ENCODE peak calls at places on chromosomes 5 and 9, in six cellular contexts. One of them, this sample, is unnamed.

GRCh38 chr9:78557540-78557939 is 260.6 kb downstream of the PSAT1 start:
- DNase-seq in upper lobe of right lung: no peak
- DNase-seq in GM12865: no peak
- DNase-seq in uterus: no peak
- DNase-seq in HFF-Myc: no peak
- DNase-seq in AG04449: no peak
- DNase-seq in this sample: no peak

GRCh38 chr5:130536726-130537125 is 628.3 kb downstream of the HINT1 start:
- DNase-seq in upper lobe of right lung: no peak
- DNase-seq in GM12865: no peak
- DNase-seq in uterus: no peak
- DNase-seq in HFF-Myc: no peak
- DNase-seq in AG04449: no peak
- DNase-seq in this sample: no peak

GRCh38 chr5:132471006-132471907 is 19.3 kb downstream of the IRF1 start:
- DNase-seq in upper lobe of right lung: peak; percentile 18
- DNase-seq in GM12865: no peak
- DNase-seq in uterus: peak; percentile 13
- DNase-seq in HFF-Myc: no peak
- DNase-seq in AG04449: no peak
- DNase-seq in this sample: no peak

GRCh38 chr5:119417891-119418781 is 34.2 kb upstream of the HSD17B4 start:
- DNase-seq in upper lobe of right lung: no peak
- DNase-seq in GM12865: no peak
- DNase-seq in uterus: no peak
- DNase-seq in HFF-Myc: peak; percentile 44
- DNase-seq in AG04449: peak; percentile 85
- DNase-seq in this sample: no peak

GRCh38 chr5:162817381-162817780 is 620.0 kb upstream of the CCNG1 start:
- DNase-seq in upper lobe of right lung: no peak
- DNase-seq in GM12865: no peak
- DNase-seq in uterus: no peak
- DNase-seq in HFF-Myc: no peak
- DNase-seq in AG04449: no peak
- DNase-seq in this sample: no peak

GRCh38 chr5:35938518-35939227 is at the start of gene CAPSL:
- DNase-seq in upper lobe of right lung: no peak
- DNase-seq in GM12865: peak; percentile 74
- DNase-seq in uterus: peak; percentile 56
- DNase-seq in HFF-Myc: peak; percentile 43
- DNase-seq in AG04449: no peak
- DNase-seq in this sample: no peak

GRCh38 chr9:105712773-105713172 is 18.4 kb downstream of the TMEM38B start:
- DNase-seq in upper lobe of right lung: no peak
- DNase-seq in GM12865: no peak
- DNase-seq in uterus: no peak
- DNase-seq in HFF-Myc: no peak
- DNase-seq in AG04449: no peak
- DNase-seq in this sample: no peak

GRCh38 chr5:177304392-177305119 is 957 bp downstream of the PRELID1 start:
- DNase-seq in upper lobe of right lung: no peak
- DNase-seq in GM12865: peak; percentile 55
- DNase-seq in uterus: no peak
- DNase-seq in HFF-Myc: no peak
- DNase-seq in AG04449: no peak
- DNase-seq in this sample: no peak

GRCh38 chr5:148923023-148923422 is 96.6 kb downstream of the ADRB2 start:
- DNase-seq in upper lobe of right lung: no peak
- DNase-seq in GM12865: no peak
- DNase-seq in uterus: no peak
- DNase-seq in HFF-Myc: no peak
- DNase-seq in AG04449: no peak
- DNase-seq in this sample: no peak

GRCh38 chr5:14854806-14855205 is 16.8 kb downstream of the ANKH start:
- DNase-seq in upper lobe of right lung: no peak
- DNase-seq in GM12865: no peak
- DNase-seq in uterus: no peak
- DNase-seq in HFF-Myc: no peak
- DNase-seq in AG04449: no peak
- DNase-seq in this sample: no peak

GRCh38 chr9:77224750-77225312 is 47.5 kb downstream of the VPS13A start:
- DNase-seq in upper lobe of right lung: no peak
- DNase-seq in GM12865: no peak
- DNase-seq in uterus: no peak
- DNase-seq in HFF-Myc: no peak
- DNase-seq in AG04449: peak; percentile 31
- DNase-seq in this sample: no peak

GRCh38 chr5:73668422-73669116 is 42.6 kb downstream of the ARHGEF28 start:
- DNase-seq in upper lobe of right lung: no peak
- DNase-seq in GM12865: peak; percentile 80
- DNase-seq in uterus: no peak
- DNase-seq in HFF-Myc: no peak
- DNase-seq in AG04449: no peak
- DNase-seq in this sample: no peak

GRCh38 chr5:171484460-171484899 is 65.0 kb downstream of the FGF18 start:
- DNase-seq in upper lobe of right lung: no peak
- DNase-seq in GM12865: peak; percentile 45
- DNase-seq in uterus: peak; percentile 34
- DNase-seq in HFF-Myc: no peak
- DNase-seq in AG04449: no peak
- DNase-seq in this sample: no peak

GRCh38 chr5:157471709-157472108 is 11.7 kb downstream of the NIPAL4 start:
- DNase-seq in upper lobe of right lung: no peak
- DNase-seq in GM12865: peak; percentile 65
- DNase-seq in uterus: no peak
- DNase-seq in HFF-Myc: no peak
- DNase-seq in AG04449: no peak
- DNase-seq in this sample: no peak

GRCh38 chr9:128733256-128733655 is 9.3 kb upstream of the ZDHHC12 start:
- DNase-seq in upper lobe of right lung: peak; percentile 78
- DNase-seq in GM12865: peak; percentile 63
- DNase-seq in uterus: peak; percentile 39
- DNase-seq in HFF-Myc: peak; percentile 74
- DNase-seq in AG04449: no peak
- DNase-seq in this sample: peak; percentile 87

GRCh38 chr5:33905381-33905780 is 13.6 kb upstream of the ADAMTS12 start:
- DNase-seq in upper lobe of right lung: no peak
- DNase-seq in GM12865: no peak
- DNase-seq in uterus: no peak
- DNase-seq in HFF-Myc: no peak
- DNase-seq in AG04449: no peak
- DNase-seq in this sample: no peak

GRCh38 chr5:176360894-176361436 is 599 bp downstream of the KIAA1191 start:
- DNase-seq in upper lobe of right lung: no peak
- DNase-seq in GM12865: peak; percentile 20
- DNase-seq in uterus: no peak
- DNase-seq in HFF-Myc: no peak
- DNase-seq in AG04449: no peak
- DNase-seq in this sample: no peak

GRCh38 chr9:16023466-16023865 is 470.6 kb downstream of the CCDC171 start:
- DNase-seq in upper lobe of right lung: no peak
- DNase-seq in GM12865: no peak
- DNase-seq in uterus: no peak
- DNase-seq in HFF-Myc: no peak
- DNase-seq in AG04449: no peak
- DNase-seq in this sample: no peak

GRCh38 chr9:19230356-19231125 is at the start of gene DENND4C:
- DNase-seq in upper lobe of right lung: peak; percentile 95
- DNase-seq in GM12865: peak; percentile 94
- DNase-seq in uterus: peak; percentile 85
- DNase-seq in HFF-Myc: peak; percentile 52
- DNase-seq in AG04449: no peak
- DNase-seq in this sample: peak; percentile 96

GRCh38 chr5:120771181-120771580 is 307.1 kb downstream of the PRR16 start:
- DNase-seq in upper lobe of right lung: no peak
- DNase-seq in GM12865: no peak
- DNase-seq in uterus: no peak
- DNase-seq in HFF-Myc: no peak
- DNase-seq in AG04449: no peak
- DNase-seq in this sample: no peak

GRCh38 chr9:124403246-124403645 is 12.0 kb downstream of the PSMB7 start:
- DNase-seq in upper lobe of right lung: no peak
- DNase-seq in GM12865: no peak
- DNase-seq in uterus: no peak
- DNase-seq in HFF-Myc: no peak
- DNase-seq in AG04449: no peak
- DNase-seq in this sample: peak; percentile 62

GRCh38 chr9:97990259-97990658 is 7.1 kb downstream of the ANP32B start:
- DNase-seq in upper lobe of right lung: no peak
- DNase-seq in GM12865: no peak
- DNase-seq in uterus: no peak
- DNase-seq in HFF-Myc: peak; percentile 58
- DNase-seq in AG04449: peak; percentile 57
- DNase-seq in this sample: no peak

GRCh38 chr5:157479166-157479565 is 19.2 kb downstream of the NIPAL4 start:
- DNase-seq in upper lobe of right lung: no peak
- DNase-seq in GM12865: no peak
- DNase-seq in uterus: no peak
- DNase-seq in HFF-Myc: no peak
- DNase-seq in AG04449: no peak
- DNase-seq in this sample: no peak

GRCh38 chr5:20606006-20606405 is 618.0 kb upstream of the CDH18 start:
- DNase-seq in upper lobe of right lung: no peak
- DNase-seq in GM12865: no peak
- DNase-seq in uterus: no peak
- DNase-seq in HFF-Myc: no peak
- DNase-seq in AG04449: no peak
- DNase-seq in this sample: no peak

GRCh38 chr5:9712506-9713285 is 82.5 kb upstream of the TAS2R1 start:
- DNase-seq in upper lobe of right lung: no peak
- DNase-seq in GM12865: no peak
- DNase-seq in uterus: no peak
- DNase-seq in HFF-Myc: peak; percentile 98
- DNase-seq in AG04449: peak; percentile 77
- DNase-seq in this sample: no peak

GRCh38 chr9:126365780-126366179 is 39.2 kb downstream of the MVB12B start:
- DNase-seq in upper lobe of right lung: no peak
- DNase-seq in GM12865: no peak
- DNase-seq in uterus: no peak
- DNase-seq in HFF-Myc: no peak
- DNase-seq in AG04449: no peak
- DNase-seq in this sample: no peak
- TF ChIP-seq CTCF in upper lobe of right lung: no peak
- TF ChIP-seq CTCF in GM12865: no peak
- TF ChIP-seq CTCF in uterus: no peak
- TF ChIP-seq CTCF in HFF-Myc: no peak
- TF ChIP-seq CTCF in AG04449: no peak
- TF ChIP-seq CTCF in this sample: no peak

GRCh38 chr9:28774433-28775029 is 1201.2 kb upstream of the C9orf72 start:
- DNase-seq in upper lobe of right lung: no peak
- DNase-seq in GM12865: peak; percentile 22
- DNase-seq in uterus: no peak
- DNase-seq in HFF-Myc: no peak
- DNase-seq in AG04449: no peak
- DNase-seq in this sample: no peak
- TF ChIP-seq CTCF in upper lobe of right lung: peak; percentile 54
- TF ChIP-seq CTCF in GM12865: peak; percentile 36
- TF ChIP-seq CTCF in uterus: peak; percentile 44
- TF ChIP-seq CTCF in HFF-Myc: no peak
- TF ChIP-seq CTCF in AG04449: no peak
- TF ChIP-seq CTCF in this sample: peak; percentile 56

DNA sequence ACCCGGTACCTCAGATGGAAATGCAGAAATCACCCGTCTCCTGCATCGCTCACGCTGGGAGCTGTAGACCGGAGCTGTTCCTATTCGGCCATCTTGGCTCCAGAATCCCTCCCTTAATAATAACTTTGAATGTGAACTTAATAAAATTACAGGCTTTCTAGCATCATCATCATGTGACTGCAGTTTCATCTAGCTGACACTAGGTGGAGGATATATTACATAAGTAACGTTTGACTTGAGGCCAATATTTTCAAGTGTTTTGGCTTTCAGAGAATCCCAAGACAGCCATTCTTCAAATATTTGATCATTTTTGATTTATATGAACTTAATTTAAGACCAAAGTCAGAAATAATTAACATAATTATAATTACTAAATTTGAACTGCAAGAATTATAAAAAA is 474.9 kb upstream of the CDH10 start:
- DNase-seq in upper lobe of right lung: no peak
- DNase-seq in GM12865: no peak
- DNase-seq in uterus: no peak
- DNase-seq in HFF-Myc: no peak
- DNase-seq in AG04449: no peak
- DNase-seq in this sample: no peak
- TF ChIP-seq CTCF in upper lobe of right lung: peak; percentile 41
- TF ChIP-seq CTCF in GM12865: no peak
- TF ChIP-seq CTCF in uterus: no peak
- TF ChIP-seq CTCF in HFF-Myc: no peak
- TF ChIP-seq CTCF in AG04449: no peak
- TF ChIP-seq CTCF in this sample: peak; percentile 34

GRCh38 chr5:125229556-125229955 is 483.1 kb upstream of the ZNF608 start:
- DNase-seq in upper lobe of right lung: no peak
- DNase-seq in GM12865: no peak
- DNase-seq in uterus: no peak
- DNase-seq in HFF-Myc: no peak
- DNase-seq in AG04449: no peak
- DNase-seq in this sample: no peak

GRCh38 chr5:125225424-125225823 is 479.0 kb upstream of the ZNF608 start:
- DNase-seq in upper lobe of right lung: no peak
- DNase-seq in GM12865: no peak
- DNase-seq in uterus: no peak
- DNase-seq in HFF-Myc: no peak
- DNase-seq in AG04449: no peak
- DNase-seq in this sample: no peak

GRCh38 chr5:125226825-125227224 is 480.4 kb upstream of the ZNF608 start:
- DNase-seq in upper lobe of right lung: no peak
- DNase-seq in GM12865: no peak
- DNase-seq in uterus: no peak
- DNase-seq in HFF-Myc: no peak
- DNase-seq in AG04449: no peak
- DNase-seq in this sample: no peak

GRCh38 chr5:125228358-125228757 is 481.9 kb upstream of the ZNF608 start:
- DNase-seq in upper lobe of right lung: no peak
- DNase-seq in GM12865: no peak
- DNase-seq in uterus: no peak
- DNase-seq in HFF-Myc: no peak
- DNase-seq in AG04449: no peak
- DNase-seq in this sample: no peak

DNA sequence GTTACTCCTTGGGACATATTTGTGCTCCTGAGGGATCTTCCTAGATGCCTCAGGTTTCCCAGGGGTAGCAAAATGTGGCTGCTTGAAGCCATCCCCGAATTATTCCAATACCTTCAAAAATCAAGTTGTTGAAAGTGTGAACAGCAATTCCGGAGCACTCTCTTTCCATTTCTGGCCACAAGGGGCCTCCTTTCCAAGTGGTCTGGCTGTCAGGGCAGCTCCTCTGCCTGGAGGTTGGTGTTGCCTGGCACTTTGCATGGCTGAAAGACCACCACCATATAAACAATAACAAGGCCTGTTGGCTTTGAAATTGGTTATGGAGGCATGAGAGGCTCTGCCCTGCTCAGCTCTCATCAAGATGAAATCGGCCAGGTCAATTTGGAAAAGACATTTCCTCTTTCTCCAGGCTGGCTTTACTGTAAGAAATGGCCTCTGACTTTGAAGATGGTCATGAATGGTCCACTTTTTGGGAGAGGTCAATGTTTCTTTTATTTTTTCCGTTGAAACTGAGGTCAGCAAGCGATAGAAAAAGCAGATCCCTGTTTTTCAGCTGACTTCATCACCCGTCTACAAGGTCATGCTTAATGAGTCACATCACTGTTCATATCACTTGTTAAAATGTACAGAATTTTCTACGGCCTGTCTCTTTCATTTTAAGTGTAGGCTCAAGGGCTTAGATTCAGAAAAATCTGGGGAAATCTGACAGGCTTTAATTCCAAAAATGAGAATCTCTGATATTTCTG is 481.1 kb upstream of the ZNF608 start:
- DNase-seq in upper lobe of right lung: no peak
- DNase-seq in GM12865: peak; percentile 34
- DNase-seq in uterus: no peak
- DNase-seq in HFF-Myc: no peak
- DNase-seq in AG04449: no peak
- DNase-seq in this sample: no peak
- TF ChIP-seq CTCF in upper lobe of right lung: no peak
- TF ChIP-seq CTCF in GM12865: peak; percentile 45
- TF ChIP-seq CTCF in uterus: no peak
- TF ChIP-seq CTCF in HFF-Myc: peak; percentile 56
- TF ChIP-seq CTCF in AG04449: peak; percentile 43
- TF ChIP-seq CTCF in this sample: peak; percentile 54

This sample was measured in osteocyte.